ENCODE peak calls at places on chromosomes 4 and X, in ten cellular contexts. C, T, N, X, G, P, S, Y, H and I are unnamed samples.

GRCh38 chrX:143298663-143299241 is 218.5 kb downstream of the SPANXN3 start:
- DNase-seq in C (no peak), T (no peak), N (no peak), X (no peak), G (no peak), P (no peak), S (no peak), Y (no peak), H (no peak), I (no peak)

GRCh38 chr4:5993063-5993745 is 25.0 kb downstream of the C4orf50 start:
- DNase-seq in C (no peak), T (no peak), N (no peak), X (no peak), G (no peak), P (no peak), S (no peak), Y (no peak), H (no peak), I (no peak)

GRCh38 chr4:56049428-56050212 is 100.9 kb downstream of the CEP135 start:
- DNase-seq in C (no peak), T (peak), N (peak), X (no peak), G (peak), P (no peak), S (no peak), Y (no peak), H (no peak), I (no peak)

GRCh38 chrX:40099046-40099968 is 1.5 kb upstream of the BCOR start:
- DNase-seq in C (peak), T (no peak), N (peak), X (no peak), G (peak), P (peak), S (peak), Y (no peak), H (no peak), I (peak)

GRCh38 chr4:122793811-122794210 is 32.8 kb upstream of the FGF2 start:
- DNase-seq in C (no peak), T (no peak), N (no peak), X (no peak), G (no peak), P (no peak), S (no peak), Y (no peak), H (no peak), I (no peak)

GRCh38 chr4:181909368-181909767 is 333.8 kb upstream of the TENM3 start:
- DNase-seq in C (no peak), T (no peak), N (no peak), X (peak), G (no peak), P (no peak), S (no peak), Y (peak), H (no peak), I (no peak)

GRCh38 chrX:120452131-120452530 is 17.0 kb downstream of the LAMP2 start:
- DNase-seq in C (no peak), T (no peak), N (peak), X (no peak), G (no peak), P (no peak), S (no peak), Y (peak), H (no peak), I (no peak)

GRCh38 chr4:31601793-31602192 is 881.6 kb downstream of the PCDH7 start:
- DNase-seq in C (no peak), T (no peak), N (no peak), X (no peak), G (no peak), P (no peak), S (no peak), Y (no peak), H (no peak), I (no peak)

GRCh38 chrX:121000589-121000988 is 15.0 kb upstream of the CT47A1 start:
- DNase-seq in C (no peak), T (no peak), N (no peak), X (no peak), G (no peak), P (no peak), S (no peak), Y (no peak), H (no peak), I (no peak)

GRCh38 chr4:140098481-140099132 is 55.4 kb downstream of the MAML3 start:
- DNase-seq in C (no peak), T (no peak), N (no peak), X (no peak), G (no peak), P (no peak), S (no peak), Y (peak), H (no peak), I (no peak)

GRCh38 chrX:41014776-41015175 is 70.5 kb upstream of the USP9X start:
- DNase-seq in C (no peak), T (no peak), N (no peak), X (no peak), G (peak), P (no peak), S (no peak), Y (no peak), H (no peak), I (no peak)

GRCh38 chr4:74262522-74262921 is 45.7 kb upstream of the EPGN start:
- DNase-seq in C (no peak), T (no peak), N (no peak), X (no peak), G (no peak), P (no peak), S (no peak), Y (no peak), H (no peak), I (no peak)

GRCh38 chrX:11105080-11105479 is 6.1 kb upstream of the HCCS start:
- DNase-seq in C (no peak), T (no peak), N (no peak), X (peak), G (no peak), P (no peak), S (no peak), Y (peak), H (no peak), I (no peak)

GRCh38 chr4:83251074-83251835 is 33.3 kb downstream of the COQ2 start:
- DNase-seq in C (no peak), T (no peak), N (no peak), X (no peak), G (no peak), P (no peak), S (no peak), Y (peak), H (no peak), I (no peak)

GRCh38 chr4:83266689-83267088 is 17.9 kb downstream of the COQ2 start:
- DNase-seq in C (no peak), T (no peak), N (no peak), X (no peak), G (no peak), P (no peak), S (no peak), Y (no peak), H (no peak), I (no peak)

GRCh38 chr4:69025191-69025998 is 70.9 kb upstream of the UGT2B7 start:
- DNase-seq in C (no peak), T (peak), N (no peak), X (no peak), G (no peak), P (no peak), S (no peak), Y (no peak), H (no peak), I (no peak)

GRCh38 chrX:2819345-2820130 is 9.2 kb upstream of the GYG2 start:
- DNase-seq in C (no peak), T (peak), N (no peak), X (no peak), G (no peak), P (no peak), S (no peak), Y (peak), H (no peak), I (no peak)

GRCh38 chrX:41707218-41707617 is 16.8 kb upstream of the GPR82 start:
- DNase-seq in C (no peak), T (no peak), N (no peak), X (no peak), G (no peak), P (no peak), S (no peak), Y (no peak), H (no peak), I (no peak)

GRCh38 chr4:1793496-1793840 is 375 bp downstream of the FGFR3 start:
- DNase-seq in C (peak), T (peak), N (no peak), X (peak), G (peak), P (no peak), S (peak), Y (peak), H (no peak), I (no peak)